ENCODE peak calls at places on chromosomes 3 and 15, in nine cellular contexts. S, Y, K, T, H, V, F, U and A are unnamed samples. For H3K4me1, the result is how much of the 10 kb centered on the place peaks cover.

GRCh38 chr3:194062825-194063224 is 73.1 kb upstream of the HES1 start:
- DNase-seq in S (no peak), K (no peak), H (no peak), F (no peak), U (no peak), Y (no peak), V (no peak), T (peak), A (peak)

GRCh38 chr3:112233083-112233482 is 60.9 kb downstream of the SLC9C1 start:
- DNase-seq in U (no peak), Y (peak), K (no peak), V (no peak), S (no peak), T (no peak), F (no peak), H (no peak), A (no peak)

GRCh38 chr3:15488002-15488401 is 33.5 kb downstream of the COLQ start:
- DNase-seq in S (no peak), V (no peak), K (no peak), T (no peak), H (no peak), Y (no peak), F (no peak), U (no peak), A (no peak)

GRCh38 chr3:174398761-174399160 is 460.4 kb upstream of the NAALADL2 start:
- DNase-seq in U (no peak), H (no peak), S (no peak), T (peak), Y (no peak), V (no peak), K (no peak), F (no peak), A (peak)

GRCh38 chr3:126524429-126524988 is 554 bp downstream of the CHST13 start:
- DNase-seq in S (no peak), K (no peak), T (no peak), V (no peak), U (no peak), H (no peak), Y (peak), F (peak), A (no peak)

GRCh38 chr15:40793216-40793989 is 13.5 kb upstream of the ZFYVE19 start:
- DNase-seq in Y (peak), H (peak), S (no peak), T (peak), F (peak), U (no peak), K (peak), V (peak), A (peak)

GRCh38 chr15:44081223-44082013 is 113.7 kb downstream of the FRMD5 start:
- DNase-seq in F (no peak), V (no peak), U (no peak), Y (peak), S (no peak), K (no peak), H (no peak), T (peak), A (peak)

GRCh38 chr3:53696401-53697172 is 149.6 kb downstream of the CHDH start:
- DNase-seq in Y (peak), T (no peak), U (no peak), F (no peak), S (no peak), K (no peak), V (no peak), H (no peak), A (no peak)

GRCh38 chr3:47579875-47580274 is 1.2 kb upstream of the CSPG5 start:
- DNase-seq in V (no peak), H (no peak), Y (no peak), T (no peak), F (no peak), U (no peak), S (peak), K (no peak), A (no peak)
- TF ChIP-seq EZH2 in V (no peak), H (no peak), Y (peak), T (no peak), F (no peak), U (peak), S (no peak), K (no peak), A (no peak)

GRCh38 chr3:42508562-42508961 is 6.1 kb downstream of the VIPR1 start:
- DNase-seq in V (no peak), Y (no peak), H (no peak), U (no peak), T (no peak), F (no peak), K (no peak), S (no peak), A (no peak)

GRCh38 chr3:42507751-42508335 is 5.4 kb downstream of the VIPR1 start:
- DNase-seq in S (no peak), F (no peak), H (no peak), Y (no peak), U (no peak), V (peak), K (no peak), T (no peak), A (no peak)

GRCh38 chr3:42507252-42507651 is 4.8 kb downstream of the VIPR1 start:
- DNase-seq in F (no peak), K (peak), H (no peak), V (peak), U (no peak), T (no peak), Y (no peak), S (no peak), A (no peak)

GRCh38 chr3:42510325-42510724 is 7.9 kb downstream of the VIPR1 start:
- DNase-seq in V (no peak), T (no peak), S (no peak), U (no peak), K (no peak), F (peak), H (no peak), Y (no peak), A (no peak)

DNA sequence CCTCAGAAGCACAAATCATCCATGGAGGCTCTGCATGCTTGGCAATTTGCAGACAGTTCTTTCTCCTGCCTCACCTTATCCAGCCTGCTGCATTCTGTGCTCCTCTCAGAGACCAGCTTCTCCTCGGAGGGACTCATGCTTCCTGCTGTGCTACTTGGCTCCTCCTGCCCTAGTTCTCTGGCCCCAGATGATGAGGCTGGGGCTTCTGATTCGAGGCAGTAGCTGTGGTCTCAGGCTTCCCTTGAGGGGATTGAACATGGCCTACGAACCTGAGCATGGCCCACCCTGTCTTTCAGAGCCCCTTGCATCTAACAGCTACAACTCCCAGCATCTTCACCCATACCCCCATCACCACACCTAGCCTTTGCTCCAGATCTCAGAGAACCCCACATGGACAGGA is 6.7 kb downstream of the VIPR1 start:
- DNase-seq in K (no peak), T (no peak), V (no peak), Y (no peak), S (no peak), H (no peak), U (no peak), F (no peak), A (no peak)
- H3K4me1 ChIP-seq in K (under half), T (under half), V (under half), Y (under half), S (under half), H (under half), U (under half), F (under half), A (under half)

DNA sequence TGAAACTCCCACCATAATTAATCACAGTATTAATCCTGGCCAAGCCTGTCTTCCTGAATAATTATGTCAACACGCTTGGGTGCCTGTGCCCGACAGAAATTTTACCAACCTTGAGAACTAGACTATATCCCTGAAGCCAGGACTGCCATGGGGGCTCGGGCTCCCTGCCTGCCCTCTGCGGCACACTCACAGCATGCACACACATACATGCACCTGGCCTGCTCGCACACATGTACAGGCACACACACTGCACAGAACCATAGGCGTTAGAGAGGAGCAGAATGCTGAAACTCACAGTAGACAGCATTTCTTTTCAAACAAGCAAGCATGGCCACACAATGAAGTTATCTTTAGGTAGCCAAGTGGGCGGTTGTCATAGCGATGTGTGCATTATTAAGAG is 91.2 kb downstream of the ZNF621 start:
- DNase-seq in S (no peak), T (no peak), Y (no peak), U (peak), K (no peak), F (no peak), H (no peak), V (no peak), A (no peak)
- TF ChIP-seq EZH2 in S (no peak), T (no peak), Y (no peak), U (no peak), K (no peak), F (no peak), H (no peak), V (no peak), A (no peak)

GRCh38 chr3:136750209-136750921 is 1.8 kb downstream of the STAG1 start:
- DNase-seq in K (peak), T (peak), H (no peak), U (no peak), V (peak), F (peak), S (peak), Y (peak), A (no peak)

GRCh38 chr3:136750922-136751258 is 1.3 kb downstream of the STAG1 start:
- DNase-seq in S (no peak), F (no peak), K (peak), T (peak), Y (peak), H (no peak), V (no peak), U (no peak), A (peak)

GRCh38 chr3:136752327-136753111 is at the start of gene STAG1:
- DNase-seq in S (peak), V (peak), F (peak), K (peak), Y (peak), H (peak), T (peak), U (peak), A (peak)

GRCh38 chr3:136752046-136752326 is 192 bp downstream of the STAG1 start:
- DNase-seq in U (peak), Y (peak), F (no peak), K (no peak), S (peak), H (no peak), T (no peak), V (no peak), A (no peak)

DNA sequence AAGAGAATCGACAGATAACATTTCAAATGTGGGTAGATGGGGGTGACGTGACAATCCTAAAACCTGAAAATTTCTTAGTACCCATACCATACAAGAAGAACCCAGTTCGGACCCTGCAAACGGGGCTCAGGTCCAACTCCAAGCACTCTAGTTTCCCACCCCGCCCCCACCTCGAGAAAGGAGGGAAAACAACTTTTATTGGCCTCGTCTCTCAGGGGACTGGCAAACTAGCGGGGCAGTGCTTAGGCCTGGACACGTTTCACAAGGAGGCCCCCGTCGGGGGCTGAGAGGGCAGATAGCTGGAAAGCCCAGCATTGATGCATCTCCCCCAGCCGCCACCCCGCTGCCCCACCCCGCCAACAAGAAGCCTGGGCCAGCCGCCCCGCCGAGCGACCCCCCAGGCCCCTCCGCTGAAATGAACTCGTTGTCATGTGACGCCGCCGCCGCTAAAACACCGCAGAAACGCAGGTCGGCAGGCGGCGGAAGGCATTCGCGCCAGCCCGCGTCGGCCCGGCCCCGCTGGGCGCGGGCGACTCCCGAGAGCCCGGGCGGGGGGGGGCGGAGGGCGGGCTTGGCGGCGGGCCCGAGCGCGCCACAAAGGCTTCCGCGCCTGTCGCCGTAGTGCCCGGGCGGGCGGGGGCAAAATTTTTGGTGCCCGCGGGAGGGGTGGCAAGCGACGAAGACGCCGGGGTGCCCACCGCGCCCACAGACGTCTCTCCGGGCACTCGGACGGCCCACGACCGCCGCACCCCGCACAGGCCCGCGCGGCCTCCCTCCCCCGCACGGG is 726 bp downstream of the STAG1 start:
- DNase-seq in F (peak), V (peak), S (peak), H (no peak), T (peak), Y (peak), U (peak), K (peak), A (peak)
- H3K4me1 ChIP-seq in F (under half), V (under half), S (under half), H (under half), T (under half), Y (under half), U (under half), K (under half), A (under half)

DNA sequence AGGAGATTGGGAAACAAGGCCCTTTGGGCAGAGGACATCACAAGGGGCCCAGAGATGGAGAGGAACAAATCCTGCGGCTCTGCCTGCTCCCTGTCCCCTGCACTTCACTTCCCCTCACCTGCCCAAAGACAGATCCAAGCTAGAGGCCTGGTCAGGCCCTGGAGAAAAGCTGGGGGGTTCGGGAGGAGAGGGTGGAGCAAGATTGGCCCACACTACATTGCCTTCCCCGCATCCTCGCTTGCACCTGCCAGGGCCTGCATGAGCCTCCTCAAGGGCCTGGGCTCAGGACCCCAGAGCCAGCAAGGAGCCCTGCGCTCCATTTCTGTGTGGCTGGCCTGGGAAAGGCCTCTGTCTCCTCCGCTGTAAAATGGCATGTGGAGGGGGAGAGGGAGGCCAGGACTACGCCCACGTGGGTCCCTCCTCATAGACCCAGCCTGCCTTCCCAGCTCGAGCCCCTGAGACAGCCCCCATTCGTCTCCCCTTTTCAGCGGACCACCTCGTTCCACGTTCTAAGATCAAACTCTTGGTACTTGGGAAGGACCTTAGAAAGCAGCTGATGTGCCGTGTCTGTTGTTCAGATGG is 106.0 kb downstream of the HMG20A start:
- DNase-seq in T (no peak), H (no peak), S (no peak), F (no peak), V (no peak), K (no peak), Y (no peak), U (no peak), A (no peak)
- TF ChIP-seq EZH2 in T (no peak), H (no peak), S (no peak), F (no peak), V (no peak), K (no peak), Y (no peak), U (no peak), A (no peak)